ENCODE peak calls at places on chromosomes 4 and X, in seven cellular contexts. K is H4; Z is activated CD4-positive, alpha-beta T cell treated with anti-CD3 and anti-CD28 coated beads, Interleukin-2, amount 50 U/mL, for 48 hours; R is NCI-H1930; Q is HTR-8/SVneo; B is mesenchymal stem cell; T is cardiac fibroblast. Y is an unnamed sample.
A peak's percentile ranks its signal among the peaks of the same experiment; 100 is the strongest.

GRCh38 chr4:82842593-82842992 is 44.0 kb upstream of the SCD5 start:
- DNase-seq in B (peak; percentile 59), K (no peak), T (peak; percentile 31), Q (peak; percentile 3), Z (no peak), R (no peak), Y (no peak)

GRCh38 chr4:102687373-102687981 is 73.3 kb downstream of the MANBA start:
- DNase-seq in Z (no peak), K (no peak), T (peak; percentile 14), Q (no peak), B (peak; percentile 43), R (no peak), Y (no peak)

GRCh38 chrX:154717824-154718223 is 33.1 kb downstream of the GAB3 start:
- DNase-seq in K (peak; percentile 84), T (peak; percentile 58), B (peak; percentile 92), Z (no peak), R (no peak), Q (peak; percentile 42), Y (no peak)

GRCh38 chrX:119734897-119735339 is 23.5 kb upstream of the SOWAHD start:
- DNase-seq in Q (no peak), T (peak; percentile 26), K (no peak), Z (no peak), B (no peak), R (no peak), Y (no peak)

GRCh38 chrX:72258174-72258573 is 18.9 kb downstream of the RPS4X start:
- DNase-seq in T (peak; percentile 68), R (no peak), Z (no peak), K (peak; percentile 58), Q (no peak), B (peak; percentile 68), Y (no peak)

GRCh38 chr4:86338989-86339388 is 20.9 kb downstream of the MAPK10 start:
- DNase-seq in K (peak; percentile 73), Q (no peak), Z (no peak), R (no peak), T (peak; percentile 78), B (peak; percentile 93), Y (no peak)

GRCh38 chr4:117327491-117327890 is 242.1 kb upstream of the TRAM1L1 start:
- DNase-seq in Z (no peak), T (no peak), B (peak; percentile 8), K (peak; percentile 35), Q (no peak), R (no peak), Y (no peak)

GRCh38 chrX:10106801-10107200 is 50.0 kb upstream of the CLCN4 start:
- DNase-seq in B (no peak), K (no peak), Q (no peak), Z (peak; percentile 48), T (no peak), R (no peak), Y (no peak)

GRCh38 chr4:39308576-39308975 is 57.6 kb downstream of the RFC1 start:
- DNase-seq in Z (no peak), Q (no peak), B (no peak), T (peak; percentile 8), R (no peak), K (no peak), Y (no peak)

GRCh38 chr4:120517966-120518365 is 404.6 kb downstream of the PRDM5 start:
- DNase-seq in T (peak; percentile 93), Z (no peak), B (peak; percentile 85), Q (peak; percentile 52), R (no peak), K (peak; percentile 96), Y (no peak)

GRCh38 chr4:92969650-92970370 is 666.0 kb downstream of the GRID2 start:
- DNase-seq in T (peak; percentile 87), K (peak; percentile 94), Z (no peak), Q (peak; percentile 23), B (peak; percentile 89), R (no peak), Y (no peak)

GRCh38 chr4:169143335-169143734 is 127.4 kb downstream of the SH3RF1 start:
- DNase-seq in Q (no peak), R (no peak), T (no peak), K (no peak), Z (no peak), B (no peak), Y (no peak)

GRCh38 chr4:168511780-168512467 is 15.1 kb downstream of the PALLD start:
- DNase-seq in B (no peak), T (no peak), Z (peak; percentile 55), Q (no peak), R (no peak), K (no peak), Y (peak; percentile 68)

GRCh38 chrX:16771483-16772398 is 14.5 kb upstream of the TXLNG start:
- DNase-seq in K (peak; percentile 73), B (peak; percentile 88), Q (peak; percentile 59), Z (no peak), R (peak; percentile 3), T (peak; percentile 75), Y (no peak)

GRCh38 chr4:23023121-23023520 is 330.4 kb downstream of the GBA3 start:
- DNase-seq in K (no peak), Z (no peak), B (peak; percentile 13), R (no peak), Q (no peak), T (no peak), Y (no peak)

GRCh38 chr4:39559641-39560040 is 32.4 kb upstream of the UGDH start:
- DNase-seq in T (peak; percentile 58), Q (no peak), Z (no peak), R (no peak), B (no peak), K (no peak), Y (no peak)

GRCh38 chr4:76435689-76436176 is 704 bp downstream of the SHROOM3 start:
- DNase-seq in Z (no peak), B (no peak), T (no peak), Q (no peak), R (no peak), K (no peak), Y (no peak)

GRCh38 chr4:144347116-144347515 is 206.6 kb upstream of the GYPA start:
- DNase-seq in R (no peak), T (no peak), B (no peak), Q (no peak), Z (no peak), K (no peak), Y (no peak)

GRCh38 chr4:184891765-184892164 is 66.0 kb upstream of the ACSL1 start:
- DNase-seq in Z (no peak), K (no peak), Q (no peak), R (no peak), T (no peak), B (no peak), Y (no peak)

GRCh38 chrX:68193786-68194185 is 239.5 kb downstream of the OPHN1 start:
- DNase-seq in Q (no peak), K (no peak), Z (no peak), T (no peak), B (no peak), R (no peak), Y (no peak)

GRCh38 chrX:152165033-152165743 is 26.8 kb upstream of the MAGEA10 start:
- DNase-seq in T (no peak), R (no peak), B (no peak), Q (no peak), K (no peak), Z (no peak), Y (no peak)

GRCh38 chr4:972651-973424 is 531 bp downstream of the DGKQ start:
- DNase-seq in Z (peak; percentile 47), B (peak; percentile 28), R (no peak), Q (peak; percentile 44), K (no peak), T (peak; percentile 20), Y (peak; percentile 77)

GRCh38 chr4:123624959-123625358 is 228.4 kb downstream of the SPRY1 start:
- DNase-seq in B (no peak), Q (no peak), K (no peak), T (no peak), R (no peak), Z (no peak), Y (no peak)

GRCh38 chr4:6633091-6633906 is 7.2 kb upstream of the MRFAP1 start:
- DNase-seq in K (no peak), Q (no peak), Z (no peak), B (peak; percentile 24), R (peak; percentile 73), T (peak; percentile 71), Y (no peak)

GRCh38 chr4:20195071-20195885 is 56.4 kb upstream of the SLIT2 start:
- DNase-seq in K (no peak), Q (no peak), T (peak; percentile 29), Z (no peak), R (no peak), B (peak; percentile 7), Y (no peak)

GRCh38 chr4:152778656-152779512 is 646 bp downstream of the TIGD4 start:
- DNase-seq in B (no peak), Q (peak; percentile 2), Z (peak; percentile 36), T (peak; percentile 28), R (peak; percentile 13), K (no peak), Y (peak; percentile 67)

GRCh38 chrX:154751121-154751668 is 318 bp upstream of the GAB3 start:
- DNase-seq in T (no peak), Z (no peak), B (no peak), K (no peak), Q (no peak), R (no peak), Y (no peak)

GRCh38 chr4:61273237-61273636 is 73.1 kb downstream of the ADGRL3 start:
- DNase-seq in B (peak; percentile 46), Z (no peak), R (no peak), T (peak; percentile 45), Q (no peak), K (no peak), Y (no peak)

GRCh38 chr4:48970471-48970921 is 15.6 kb upstream of the CWH43 start:
- DNase-seq in Z (no peak), K (peak; percentile 30), T (no peak), Q (no peak), R (no peak), B (peak; percentile 69), Y (no peak)

GRCh38 chr4:139582044-139582443 is 26.0 kb upstream of the SETD7 start:
- DNase-seq in Q (no peak), Z (no peak), B (peak; percentile 37), T (no peak), K (no peak), R (no peak), Y (no peak)

GRCh38 chr4:105937759-105938158 is 42.5 kb downstream of the NPNT start:
- DNase-seq in B (no peak), Q (no peak), R (no peak), T (no peak), Z (no peak), K (no peak), Y (no peak)